ENCODE peak calls at places on chromosomes 16 and 17, in nine cellular contexts. F, J, U, R, O, C, P, V and N are unnamed samples. For H3K4me1, the result is how much of the 10 kb centered on the place peaks cover.

GRCh38 chr17:45676695-45677094 is 107.4 kb upstream of the CRHR1 start:
- DNase-seq in F (no peak), J (no peak), U (no peak), R (no peak), O (no peak), C (no peak), P (no peak), V (no peak), N (no peak)

GRCh38 chr16:73172621-73173312 is 124.8 kb upstream of the ZFHX3 start:
- DNase-seq in F (peak), J (no peak), U (no peak), R (peak), O (peak), C (peak), P (no peak), V (peak), N (peak)

GRCh38 chr17:55430531-55431228 is 9.0 kb upstream of the MMD start:
- DNase-seq in F (no peak), J (peak), U (no peak), R (no peak), O (peak), C (peak), P (no peak), V (no peak), N (peak)

GRCh38 chr17:75555679-75556153 is 30.2 kb downstream of the LLGL2 start:
- DNase-seq in F (no peak), J (no peak), U (no peak), R (no peak), O (no peak), C (no peak), P (no peak), V (no peak), N (no peak)

GRCh38 chr16:70430667-70431536 is 8.0 kb downstream of the ST3GAL2 start:
- DNase-seq in F (peak), J (peak), U (no peak), R (no peak), O (peak), C (no peak), P (peak), V (peak), N (peak)

GRCh38 chr17:81489012-81489968 is 23.3 kb downstream of the ACTG1 start:
- DNase-seq in F (peak), J (no peak), U (no peak), R (peak), O (no peak), C (no peak), P (no peak), V (peak), N (no peak)

GRCh38 chr16:85963746-85964370 is 64.9 kb downstream of the IRF8 start:
- DNase-seq in F (no peak), J (no peak), U (no peak), R (no peak), O (no peak), C (no peak), P (no peak), V (peak), N (peak)

GRCh38 chr17:57478851-57479250 is 222.5 kb downstream of the MSI2 start:
- DNase-seq in F (no peak), J (no peak), U (no peak), R (no peak), O (no peak), C (no peak), P (no peak), V (no peak), N (no peak)

GRCh38 chr17:77510133-77510796 is 369.5 kb downstream of the SEC14L1 start:
- DNase-seq in F (no peak), J (no peak), U (no peak), R (no peak), O (no peak), C (no peak), P (no peak), V (no peak), N (no peak)

GRCh38 chr17:66873962-66874361 is 39.0 kb downstream of the CACNG5 start:
- DNase-seq in F (no peak), J (no peak), U (no peak), R (no peak), O (no peak), C (no peak), P (no peak), V (no peak), N (no peak)

DNA sequence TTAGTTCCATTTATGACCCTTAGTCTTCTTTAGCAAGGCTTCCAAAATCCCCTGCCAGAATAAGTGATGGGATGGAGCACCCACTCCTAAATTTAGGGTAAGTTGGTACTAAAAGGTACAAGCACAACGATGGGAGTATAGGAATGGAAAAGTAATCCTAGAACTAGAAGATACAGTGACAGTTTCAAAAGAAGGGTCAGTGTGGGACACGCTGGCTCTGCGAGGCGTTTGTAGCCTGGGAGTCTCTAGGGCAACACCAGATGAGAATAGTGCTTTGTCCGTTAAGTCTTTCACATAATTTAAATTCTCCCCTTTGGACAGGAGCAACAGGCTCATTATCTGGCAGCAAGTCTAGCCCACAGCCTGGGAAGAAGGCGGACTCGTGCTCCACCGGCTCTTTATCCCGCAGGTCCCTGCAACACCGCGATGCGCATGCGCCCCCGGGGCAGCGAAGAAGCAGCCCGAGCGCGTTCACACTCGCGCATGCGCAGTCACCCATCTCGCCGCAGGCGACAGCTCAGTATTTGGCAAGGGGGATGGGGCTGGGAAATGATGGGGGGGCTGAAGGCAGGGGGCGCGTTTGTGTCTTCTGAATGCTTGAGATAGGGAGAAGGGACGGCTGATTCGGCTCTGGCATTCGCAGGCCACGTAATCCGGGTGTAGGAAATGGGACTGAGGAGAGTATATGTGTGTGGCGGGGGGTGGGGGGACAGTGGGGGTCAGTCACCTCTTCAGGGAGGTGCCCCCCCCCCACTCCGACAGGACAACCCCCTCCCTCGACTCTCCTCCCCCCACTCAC is 564 bp downstream of the SPOP start:
- DNase-seq in F (peak), J (peak), U (peak), R (peak), O (peak), C (peak), P (peak), V (peak), N (peak)
- H3K4me1 ChIP-seq in F (under half), J (under half), U (under half), R (under half), O (under half), C (under half), P (under half), V (under half), N (under half)

DNA sequence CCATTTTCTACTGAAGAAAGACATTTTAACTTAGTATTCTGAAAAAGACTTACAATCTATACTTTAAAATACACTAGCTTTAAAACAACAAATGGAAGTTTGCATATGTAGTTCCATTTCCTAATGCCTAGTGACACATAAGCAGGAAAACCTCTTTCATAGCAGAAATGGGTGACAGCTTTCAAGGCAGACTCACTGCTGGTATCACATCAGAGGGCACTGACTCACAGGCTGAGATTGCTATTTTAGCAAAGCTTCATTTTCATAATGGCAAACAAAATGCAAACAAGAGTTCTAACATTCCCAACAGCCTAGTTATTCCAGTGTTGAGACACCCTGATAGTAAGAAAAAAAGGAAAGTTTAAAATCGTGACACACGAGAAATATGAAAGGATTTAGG is 19.0 kb downstream of the GSPT1 start:
- DNase-seq in F (no peak), J (no peak), U (no peak), R (no peak), O (peak), C (no peak), P (no peak), V (no peak), N (peak)
- TF ChIP-seq EZH2phosphoT487 in F (no peak), J (no peak), U (no peak), R (no peak), O (no peak), C (no peak), P (no peak), V (no peak), N (no peak)

GRCh38 chr17:50057521-50057991 is 1.6 kb downstream of the ITGA3 start:
- DNase-seq in F (no peak), J (no peak), U (no peak), R (no peak), O (no peak), C (no peak), P (no peak), V (peak), N (no peak)
- H3K4me1 ChIP-seq in F (under half), J (under half), U (half or more), R (under half), O (half or more), C (half or more), P (under half), V (half or more), N (half or more)

GRCh38 chr16:26672206-26672605 is 394.5 kb upstream of the C16orf82 start:
- DNase-seq in F (no peak), J (peak), U (no peak), R (no peak), O (no peak), C (no peak), P (no peak), V (no peak), N (no peak)
- TF ChIP-seq EZH2phosphoT487 in F (no peak), J (no peak), U (no peak), R (no peak), O (no peak), C (no peak), P (no peak), V (no peak), N (no peak)